ENCODE peak calls at places on chromosomes 16 and 17, in six cellular contexts. C is A549, N is IMR-90, M is PC-3, U is GM23338, G is psoas muscle. H is an unnamed sample.

GRCh38 chr16:81752225-81752875 is 26.7 kb upstream of the PLCG2 start:
- DNase-seq in N (no peak), U (peak), G (peak), C (no peak), M (no peak), H (no peak)

GRCh38 chr16:9969580-9969979 is 212.6 kb downstream of the GRIN2A start:
- DNase-seq in U (no peak), N (no peak), C (no peak), G (no peak), M (no peak), H (peak)

GRCh38 chr16:6132121-6132520 is 1034.5 kb upstream of the EEF2KMT start:
- DNase-seq in M (no peak), C (no peak), U (no peak), G (no peak), N (no peak), H (no peak)

GRCh38 chr17:2393184-2393953 is 7.5 kb downstream of the MNT start:
- DNase-seq in N (peak), C (peak), M (peak), G (peak), U (peak), H (peak)

GRCh38 chr16:86836503-86837125 is 258.3 kb downstream of the FOXL1 start:
- DNase-seq in M (peak), G (no peak), N (peak), U (no peak), C (no peak), H (no peak)

GRCh38 chr16:64412578-64413280 is 709.1 kb downstream of the CDH11 start:
- DNase-seq in N (peak), C (no peak), U (no peak), M (peak), G (peak), H (no peak)

GRCh38 chr17:57875109-57876022 is 25.5 kb upstream of the MRPS23 start:
- DNase-seq in G (peak), M (peak), N (peak), C (peak), U (peak), H (peak)

GRCh38 chr16:84970447-84971127 is 40.7 kb downstream of the ZDHHC7 start:
- DNase-seq in N (peak), M (peak), G (peak), C (peak), U (peak), H (peak)

GRCh38 chr17:72476575-72476986 is 355.8 kb downstream of the SOX9 start:
- DNase-seq in C (no peak), U (peak), M (no peak), N (no peak), G (no peak), H (no peak)

GRCh38 chr16:30941600-30942420 is 7.1 kb upstream of the ORAI3 start:
- DNase-seq in N (peak), U (peak), M (peak), C (peak), G (peak), H (peak)

GRCh38 chr16:19879241-19879792 is 5.3 kb downstream of the GPRC5B start:
- DNase-seq in G (no peak), U (peak), M (no peak), C (no peak), N (peak), H (no peak)

GRCh38 chr16:57667526-57668258 is 414 bp upstream of the ADGRG3 start:
- DNase-seq in U (peak), C (no peak), N (peak), M (no peak), G (peak), H (no peak)

GRCh38 chr16:70429888-70430666 is 8.8 kb downstream of the ST3GAL2 start:
- DNase-seq in G (no peak), C (no peak), N (no peak), U (no peak), M (no peak), H (no peak)

GRCh38 chr17:77164483-77165030 is 23.8 kb downstream of the SEC14L1 start:
- DNase-seq in G (peak), N (peak), U (peak), M (no peak), C (no peak), H (peak)

GRCh38 chr16:66925322-66925840 is at the start of gene RRAD:
- DNase-seq in G (peak), C (no peak), N (peak), U (peak), M (no peak), H (peak)

GRCh38 chr17:2174471-2175293 is 119.8 kb downstream of the HIC1 start:
- DNase-seq in N (peak), U (peak), M (no peak), G (peak), C (no peak), H (no peak)

GRCh38 chr17:60135951-60136666 is 13.7 kb upstream of the CA4 start:
- DNase-seq in C (no peak), G (no peak), N (no peak), M (no peak), U (peak), H (peak)

GRCh38 chr16:10846213-10846998 is 27.8 kb upstream of the TVP23A start:
- DNase-seq in G (no peak), N (no peak), U (no peak), M (no peak), C (no peak), H (no peak)

GRCh38 chr16:83963277-83964119 is 4.5 kb upstream of the NECAB2 start:
- DNase-seq in N (no peak), U (no peak), M (no peak), G (peak), C (no peak), H (no peak)

GRCh38 chr16:1258906-1259759 is 3.3 kb downstream of the TPSD1 start:
- DNase-seq in G (no peak), C (no peak), N (no peak), U (peak), M (peak), H (no peak)
- H3K4me3 ChIP-seq in G (no peak), C (peak), N (no peak), U (peak), M (peak), H (no peak)

DNA sequence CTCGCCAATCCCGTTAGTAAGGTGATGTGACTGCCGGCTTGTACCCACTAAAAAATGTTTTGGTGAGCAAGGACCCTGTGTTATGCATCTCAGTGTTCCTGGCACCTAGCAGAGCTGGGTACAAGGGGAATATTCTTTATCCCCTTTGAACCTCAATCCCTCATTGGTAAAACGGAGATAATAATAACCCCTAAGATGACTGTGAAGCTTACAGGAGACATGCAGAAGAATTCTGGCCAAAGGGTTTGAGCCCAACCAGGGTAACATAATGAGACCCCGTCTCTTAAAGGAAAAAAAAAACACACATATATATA is 896 bp downstream of the GGA2 start:
- DNase-seq in M (no peak), U (no peak), N (no peak), G (no peak), C (no peak), H (no peak)
- H3K27ac ChIP-seq in M (no peak), U (no peak), N (no peak), G (peak), C (peak), H (peak)

GRCh38 chr17:15507001-15507400 is 39.6 kb upstream of the CDRT4 start:
- DNase-seq in N (no peak), M (no peak), C (no peak), G (no peak), U (no peak), H (no peak)
- TF ChIP-seq CTCF in N (no peak), M (no peak), C (no peak), G (no peak), U (no peak), H (no peak)

GRCh38 chr16:88702364-88703210 is 3.6 kb downstream of the RNF166 start:
- DNase-seq in G (no peak), N (no peak), U (no peak), M (no peak), C (no peak), H (no peak)
- H3K4me3 ChIP-seq in G (peak), N (no peak), U (no peak), M (no peak), C (no peak), H (no peak)

DNA sequence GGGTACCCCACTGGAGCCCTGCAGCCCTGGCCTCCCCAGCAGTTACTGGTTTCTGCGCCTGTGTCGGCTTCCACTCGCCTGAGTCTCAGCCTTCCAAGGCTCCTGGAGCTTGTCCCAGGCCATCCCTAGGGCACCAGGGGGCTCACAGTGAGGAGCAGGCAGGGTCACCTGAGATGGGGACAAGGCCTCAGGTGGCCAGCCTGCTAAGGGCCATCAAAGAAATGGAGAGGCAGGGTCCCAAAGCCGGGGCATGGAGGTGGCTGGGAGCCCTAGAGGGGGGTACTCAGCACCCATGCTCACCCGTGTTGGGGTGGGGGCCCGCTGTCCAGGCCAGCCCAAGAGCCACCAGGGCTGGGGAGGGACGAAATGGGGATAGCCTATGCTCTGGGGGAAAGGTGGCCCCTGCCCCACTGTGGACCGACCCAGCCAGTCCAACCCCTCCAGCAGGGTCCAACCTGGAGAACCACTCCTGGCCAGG is 1.3 kb downstream of the FASN start:
- DNase-seq in M (no peak), G (no peak), C (no peak), U (no peak), N (no peak), H (peak)
- H3K27ac ChIP-seq in M (peak), G (no peak), C (peak), U (no peak), N (peak), H (peak)

GRCh38 chr16:644556-644955 is 2.9 kb downstream of the MCRIP2 start:
- DNase-seq in M (no peak), G (no peak), N (no peak), C (no peak), U (no peak), H (no peak)
- TF ChIP-seq CTCF in M (no peak), G (no peak), N (no peak), C (no peak), U (no peak), H (no peak)